ENCODE peak calls at places on chromosome 15, in ten cellular contexts. N, P, X, Z, J, W, T, B, D and K are unnamed samples.

GRCh38 chr15:33393552-33393951 is 82.8 kb downstream of the RYR3 start:
- DNase-seq in J (no peak), P (no peak), T (no peak), D (no peak), B (no peak), W (no peak), Z (no peak), X (no peak), N (no peak), K (no peak)

GRCh38 chr15:74194572-74195559 is 7.7 kb downstream of the STRA6 start:
- DNase-seq in J (no peak), W (no peak), X (no peak), D (no peak), B (no peak), N (no peak), Z (no peak), P (no peak), T (no peak), K (no peak)

GRCh38 chr15:68429691-68430470 is 2.1 kb downstream of the ITGA11 start:
- DNase-seq in W (no peak), N (no peak), B (no peak), Z (no peak), J (peak), P (no peak), T (no peak), D (no peak), X (no peak), K (no peak)

GRCh38 chr15:31100738-31101137 is 787 bp downstream of the TRPM1 start:
- DNase-seq in N (no peak), W (no peak), P (no peak), T (no peak), X (no peak), D (no peak), J (no peak), B (no peak), Z (no peak), K (no peak)

GRCh38 chr15:100224206-100225185 is 117.3 kb downstream of the ADAMTS17 start:
- DNase-seq in Z (no peak), B (no peak), N (no peak), X (no peak), P (no peak), D (no peak), T (no peak), J (no peak), W (no peak), K (no peak)

GRCh38 chr15:71111950-71112349 is 3.3 kb upstream of the THSD4 start:
- DNase-seq in W (no peak), D (no peak), X (no peak), N (no peak), Z (no peak), J (peak), T (no peak), B (peak), P (no peak), K (no peak)

GRCh38 chr15:25171856-25172687 is 217.3 kb downstream of the SNRPN start:
- DNase-seq in J (peak), T (no peak), B (no peak), W (no peak), X (peak), D (no peak), N (no peak), P (peak), Z (no peak), K (peak)

GRCh38 chr15:78399081-78399480 is 38.9 kb upstream of the IREB2 start:
- DNase-seq in Z (no peak), X (no peak), J (no peak), W (no peak), B (peak), D (no peak), P (no peak), N (no peak), T (no peak), K (no peak)

GRCh38 chr15:85035980-85036379 is 54.3 kb downstream of the PDE8A start:
- DNase-seq in D (no peak), N (no peak), P (no peak), J (no peak), X (no peak), W (no peak), T (no peak), Z (no peak), B (no peak), K (no peak)

GRCh38 chr15:84887928-84888327 is 3.5 kb downstream of the SLC28A1 start:
- DNase-seq in W (no peak), N (no peak), D (no peak), P (no peak), X (no peak), B (no peak), Z (no peak), T (no peak), J (no peak), K (no peak)

GRCh38 chr15:52326758-52327157 is 31.2 kb upstream of the MYO5C start:
- DNase-seq in D (no peak), X (no peak), Z (no peak), N (no peak), J (no peak), T (peak), W (no peak), B (peak), P (no peak), K (no peak)

GRCh38 chr15:94206463-94207167 is 24.7 kb upstream of the MCTP2 start:
- DNase-seq in Z (no peak), B (peak), N (no peak), T (peak), D (no peak), P (no peak), X (no peak), W (no peak), J (no peak), K (peak)

GRCh38 chr15:99616773-99617342 is 51.1 kb downstream of the MEF2A start:
- DNase-seq in D (no peak), Z (no peak), P (no peak), N (no peak), X (no peak), B (no peak), T (no peak), W (no peak), J (no peak), K (no peak)

GRCh38 chr15:52252781-52253180 is 42.8 kb downstream of the MYO5C start:
- DNase-seq in P (no peak), B (peak), D (no peak), X (no peak), J (no peak), N (no peak), Z (peak), T (peak), W (no peak), K (no peak)

GRCh38 chr15:67805871-67806538 is 19.3 kb upstream of the SKOR1 start:
- DNase-seq in T (no peak), N (no peak), W (peak), D (peak), X (no peak), B (no peak), P (no peak), Z (no peak), J (no peak), K (no peak)

GRCh38 chr15:83436513-83437158 is 10.5 kb upstream of the SH3GL3 start:
- DNase-seq in N (no peak), P (no peak), X (no peak), T (no peak), D (peak), J (no peak), W (no peak), B (peak), Z (peak), K (no peak)

GRCh38 chr15:31300981-31301686 is 25.5 kb upstream of the KLF13 start:
- DNase-seq in P (no peak), Z (no peak), B (no peak), D (no peak), W (no peak), X (no peak), J (no peak), T (no peak), N (no peak), K (peak)

GRCh38 chr15:98568382-98569017 is 79.8 kb upstream of the IGF1R start:
- DNase-seq in D (no peak), X (no peak), W (no peak), Z (no peak), N (no peak), J (no peak), T (no peak), B (peak), P (no peak), K (no peak)

GRCh38 chr15:52682200-52682599 is 3.0 kb upstream of the ATOSA start:
- DNase-seq in N (no peak), W (no peak), Z (no peak), B (no peak), D (no peak), J (no peak), P (no peak), X (no peak), T (no peak), K (no peak)

GRCh38 chr15:72890043-72890442 is 106.5 kb upstream of the ADPGK start:
- DNase-seq in N (no peak), D (no peak), T (no peak), X (no peak), B (no peak), P (no peak), Z (no peak), W (no peak), J (no peak), K (no peak)

GRCh38 chr15:38464675-38465074 is 10.7 kb downstream of the FAM98B start:
- DNase-seq in N (no peak), W (no peak), D (no peak), Z (no peak), J (no peak), X (no peak), T (no peak), B (no peak), P (no peak), K (no peak)

GRCh38 chr15:24955549-24955929 is 752 bp downstream of the SNRPN start:
- DNase-seq in X (peak), W (no peak), N (no peak), T (no peak), P (peak), Z (no peak), B (peak), J (no peak), D (peak), K (no peak)

GRCh38 chr15:85589873-85590272 is 204.9 kb downstream of the KLHL25 start:
- DNase-seq in X (no peak), P (no peak), Z (no peak), B (peak), W (no peak), J (no peak), N (no peak), T (no peak), D (no peak), K (no peak)

GRCh38 chr15:85837011-85837433 is 42.3 kb upstream of the KLHL25 start:
- DNase-seq in D (no peak), B (no peak), N (no peak), T (no peak), P (no peak), J (no peak), Z (no peak), W (peak), X (no peak), K (no peak)

GRCh38 chr15:49769225-49769624 is 148.4 kb downstream of the DTWD1 start:
- DNase-seq in D (no peak), T (peak), P (no peak), B (peak), J (no peak), W (no peak), N (no peak), X (no peak), Z (no peak), K (no peak)

GRCh38 chr15:84604804-84605203 is 4.0 kb downstream of the ZSCAN2 start:
- DNase-seq in B (no peak), Z (no peak), T (no peak), N (no peak), W (no peak), J (no peak), P (no peak), X (no peak), D (no peak), K (no peak)

GRCh38 chr15:52524223-52525136 is 4.2 kb downstream of the MYO5A start:
- DNase-seq in B (no peak), W (no peak), P (no peak), N (no peak), D (no peak), J (no peak), Z (no peak), X (no peak), T (no peak), K (no peak)

GRCh38 chr15:50247819-50248650 is 17.5 kb downstream of the HDC start:
- DNase-seq in D (no peak), J (no peak), Z (no peak), X (peak), N (peak), B (no peak), W (peak), T (no peak), P (no peak), K (peak)

GRCh38 chr15:39227001-39227400 is 353.9 kb upstream of the THBS1 start:
- DNase-seq in P (no peak), D (no peak), T (no peak), X (no peak), W (no peak), B (no peak), N (no peak), Z (no peak), J (no peak), K (no peak)

GRCh38 chr15:67303490-67304363 is 49.1 kb downstream of the IQCH start:
- DNase-seq in Z (peak), D (peak), T (no peak), P (no peak), W (no peak), N (no peak), X (no peak), B (peak), J (no peak), K (no peak)

GRCh38 chr15:62582580-62582979 is 417.5 kb upstream of the C2CD4B start:
- DNase-seq in Z (no peak), B (no peak), D (no peak), T (no peak), N (no peak), P (no peak), J (no peak), W (no peak), X (no peak), K (no peak)
- TF ChIP-seq CTCF in Z (no peak), B (no peak), D (no peak), T (no peak), N (no peak), P (no peak), J (no peak), W (no peak), X (no peak), K (no peak)

GRCh38 chr15:88664151-88664778 is 25.4 kb downstream of the ISG20 start:
- DNase-seq in B (no peak), N (no peak), X (no peak), W (peak), T (no peak), J (no peak), D (no peak), P (no peak), Z (no peak), K (no peak)
- TF ChIP-seq CTCF in B (no peak), N (peak), X (peak), W (no peak), T (no peak), J (peak), D (peak), P (no peak), Z (no peak), K (peak)

GRCh38 chr15:35519536-35520149 is 26.3 kb downstream of the DPH6 start:
- DNase-seq in P (no peak), N (no peak), Z (no peak), X (no peak), D (peak), B (peak), T (no peak), W (no peak), J (no peak), K (no peak)

GRCh38 chr15:35522061-35522460 is 23.9 kb downstream of the DPH6 start:
- DNase-seq in N (no peak), X (no peak), B (peak), Z (no peak), D (no peak), W (no peak), J (no peak), T (peak), P (no peak), K (no peak)
- TF ChIP-seq CTCF in N (no peak), X (peak), B (no peak), Z (no peak), D (no peak), W (no peak), J (no peak), T (peak), P (no peak), K (no peak)

DNA sequence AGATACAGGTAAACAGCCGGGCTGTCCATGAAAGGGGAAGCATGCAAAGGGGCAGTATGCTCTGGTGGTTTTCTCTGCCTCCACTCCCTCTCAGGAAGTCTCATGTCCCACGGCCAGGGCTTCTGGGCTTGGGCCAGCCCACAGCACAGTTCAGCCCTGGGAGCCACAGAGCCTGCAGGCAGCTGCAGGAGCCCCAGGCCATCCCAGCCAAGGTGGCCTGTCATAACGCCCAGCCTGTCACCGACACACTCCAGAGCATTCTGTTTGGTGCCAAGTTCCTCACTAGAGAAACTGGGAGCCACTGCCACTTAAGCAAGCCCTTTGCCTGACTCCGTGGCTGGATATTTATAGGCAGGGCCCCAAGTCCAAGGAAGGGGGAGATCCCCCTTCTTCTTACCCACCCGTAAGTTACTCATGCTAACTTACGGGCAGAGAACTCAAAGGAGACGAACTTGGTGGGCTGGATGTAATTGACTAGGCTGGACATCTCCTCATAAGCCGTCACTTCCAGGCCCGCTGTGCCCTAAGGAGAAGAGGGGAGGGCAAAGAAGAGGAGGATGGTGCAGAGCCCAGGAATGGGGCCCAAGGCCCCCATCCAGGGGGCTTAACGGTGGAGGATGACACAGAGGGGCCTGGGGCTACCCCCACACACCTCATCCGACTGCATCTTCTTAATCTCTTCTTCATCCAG is 11.7 kb downstream of the PLCB2 start:
- DNase-seq in P (no peak), T (no peak), Z (no peak), N (no peak), J (no peak), D (no peak), W (no peak), B (no peak), X (peak), K (no peak)
- TF ChIP-seq CTCF in P (no peak), T (no peak), Z (no peak), N (no peak), J (no peak), D (no peak), W (no peak), B (no peak), X (no peak), K (no peak)

GRCh38 chr15:92595506-92596337 is 59.9 kb downstream of the FAM174B start:
- DNase-seq in P (no peak), N (no peak), J (no peak), B (no peak), Z (no peak), W (no peak), T (no peak), X (no peak), D (no peak), K (no peak)
- TF ChIP-seq CTCF in P (no peak), N (no peak), J (no peak), B (no peak), Z (peak), W (no peak), T (no peak), X (peak), D (no peak), K (no peak)

DNA sequence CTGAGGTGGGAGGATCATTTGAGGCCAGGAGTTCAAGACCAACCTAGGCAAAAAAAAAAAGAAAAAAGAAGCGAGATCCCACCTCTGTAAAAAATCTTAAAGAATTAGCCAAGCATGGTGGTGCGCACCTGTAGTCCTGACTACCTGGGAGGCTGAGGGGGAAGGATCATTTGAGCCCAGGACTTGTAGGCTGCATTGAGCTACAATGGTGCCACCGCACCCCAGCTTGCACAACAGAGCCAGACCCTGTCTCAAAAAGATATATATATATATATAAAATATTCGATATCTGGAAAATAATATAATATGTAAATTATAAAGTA is 1.1 kb upstream of the IMP3 start:
- DNase-seq in Z (no peak), P (no peak), X (no peak), J (no peak), B (no peak), N (no peak), W (no peak), D (no peak), T (no peak), K (no peak)
- TF ChIP-seq CTCF in Z (no peak), P (no peak), X (no peak), J (no peak), B (no peak), N (no peak), W (no peak), D (no peak), T (no peak), K (no peak)

GRCh38 chr15:69604050-69604378 is 151.4 kb downstream of the RPLP1 start:
- DNase-seq in P (no peak), N (no peak), B (no peak), J (peak), X (no peak), T (no peak), W (peak), D (no peak), Z (no peak), K (no peak)
- TF ChIP-seq CTCF in P (no peak), N (no peak), B (no peak), J (peak), X (no peak), T (no peak), W (peak), D (no peak), Z (no peak), K (no peak)